ENCODE peak calls at places on chromosomes 4 and X, in seven cellular contexts. A is foreskin fibroblast, F is mesenchymal stem cell, T is stomach, J is AG10803, I is fibroblast of pulmonary artery, P is MG63. W is an unnamed sample.

GRCh38 chr4:78669453-78669852 is 106.7 kb upstream of the BMP2K start:
- DNase-seq in A (no peak), F (no peak), T (no peak), J (no peak), I (no peak), P (no peak), W (no peak)

GRCh38 chr4:16194199-16194598 is 32.1 kb downstream of the TAPT1 start:
- DNase-seq in A (no peak), F (peak; percentile 14), T (no peak), J (peak; percentile 78), I (peak; percentile 36), P (no peak), W (no peak)

GRCh38 chrX:45623266-45623665 is 422.6 kb upstream of the DIPK2B start:
- DNase-seq in A (peak; percentile 90), F (peak; percentile 81), T (no peak), J (peak; percentile 95), I (peak; percentile 75), P (peak; percentile 33), W (no peak)

GRCh38 chr4:79290376-79290775 is 35.5 kb downstream of the NAA11 start:
- DNase-seq in A (no peak), F (no peak), T (no peak), J (no peak), I (no peak), P (no peak), W (no peak)

GRCh38 chr4:141447761-141448160 is 188.6 kb upstream of the IL15 start:
- DNase-seq in A (no peak), F (no peak), T (no peak), J (no peak), I (no peak), P (no peak), W (no peak)

GRCh38 chr4:122170775-122171174 is 18.6 kb downstream of the BLTP1 start:
- DNase-seq in A (no peak), F (no peak), T (no peak), J (no peak), I (no peak), P (no peak), W (no peak)

GRCh38 chr4:80075995-80076394 is 3.0 kb upstream of the ANTXR2 start:
- DNase-seq in A (no peak), F (no peak), T (no peak), J (no peak), I (no peak), P (no peak), W (no peak)

GRCh38 chr4:158895797-158896442 is 127.1 kb downstream of the FNIP2 start:
- DNase-seq in A (peak; percentile 9), F (peak; percentile 58), T (peak; percentile 31), J (no peak), I (peak; percentile 53), P (no peak), W (peak; percentile 28)

GRCh38 chr4:56463711-56464110 is 3.7 kb upstream of the SRP72 start:
- DNase-seq in A (no peak), F (no peak), T (no peak), J (no peak), I (no peak), P (no peak), W (no peak)

GRCh38 chrX:85499400-85499799 is 119.9 kb upstream of the POF1B start:
- DNase-seq in A (no peak), F (no peak), T (no peak), J (no peak), I (no peak), P (no peak), W (no peak)

GRCh38 chr4:70158576-70158975 is 4.5 kb downstream of the PRR27 start:
- DNase-seq in A (no peak), F (no peak), T (peak; percentile 66), J (no peak), I (no peak), P (no peak), W (no peak)

GRCh38 chr4:15314974-15315373 is 112.9 kb upstream of the C1QTNF7 start:
- DNase-seq in A (peak; percentile 57), F (peak; percentile 62), T (no peak), J (no peak), I (no peak), P (no peak), W (no peak)

GRCh38 chr4:81639248-81639647 is 167.5 kb upstream of the RASGEF1B start:
- DNase-seq in A (no peak), F (no peak), T (no peak), J (no peak), I (no peak), P (no peak), W (no peak)

GRCh38 chrX:93673056-93673868 is at the start of gene NAP1L3:
- DNase-seq in A (peak; percentile 3), F (peak; percentile 75), T (peak; percentile 44), J (peak; percentile 72), I (peak; percentile 71), P (peak; percentile 30), W (peak; percentile 76)
- H3K4me3 ChIP-seq in A (peak within 1 kb of the TSS; percentile 55), F (peak within 1 kb of the TSS; percentile 89), T (peak within 1 kb of the TSS; percentile 54), J (peak within 1 kb of the TSS; percentile 71), I (peak within 1 kb of the TSS; percentile 53), P (peak within 1 kb of the TSS; percentile 38), W (peak within 1 kb of the TSS; percentile 61)

GRCh38 chrX:105706041-105706440 is 116.3 kb upstream of the NRK start:
- DNase-seq in A (peak; percentile 39), F (peak; percentile 52), T (no peak), J (peak; percentile 0), I (peak; percentile 56), P (no peak), W (no peak)
- H3K4me3 ChIP-seq in A (no peak overlapping the region), F (no peak overlapping the region), T (no peak overlapping the region), J (no peak overlapping the region), I (no peak overlapping the region), P (no peak overlapping the region), W (no peak overlapping the region)

GRCh38 chr4:77481856-77482255 is 123.8 kb upstream of the CXCL13 start:
- DNase-seq in A (peak; percentile 15), F (no peak), T (no peak), J (peak; percentile 15), I (peak; percentile 4), P (no peak), W (no peak)
- H3K4me3 ChIP-seq in A (no peak overlapping the region), F (no peak overlapping the region), T (no peak overlapping the region), J (no peak overlapping the region), I (no peak overlapping the region), P (no peak overlapping the region), W (no peak overlapping the region)

GRCh38 chrX:1595711-1596060 is 4.3 kb downstream of the AKAP17A start:
- DNase-seq in A (no peak), F (no peak), T (peak; percentile 3), J (no peak), I (no peak), P (no peak), W (no peak)

GRCh38 chrX:1592128-1592862 is 891 bp downstream of the AKAP17A start:
- DNase-seq in A (peak; percentile 57), F (peak; percentile 38), T (peak; percentile 26), J (no peak), I (peak; percentile 39), P (peak; percentile 33), W (no peak)

GRCh38 chrX:1591863-1592127 is 391 bp downstream of the AKAP17A start:
- DNase-seq in A (no peak), F (peak; percentile 23), T (no peak), J (no peak), I (no peak), P (no peak), W (no peak)

GRCh38 chrX:1592863-1593201 is 1.4 kb downstream of the AKAP17A start:
- DNase-seq in A (no peak), F (no peak), T (peak; percentile 26), J (no peak), I (no peak), P (no peak), W (no peak)

GRCh38 chrX:1593286-1594271 is 2.2 kb downstream of the AKAP17A start:
- DNase-seq in A (no peak), F (no peak), T (peak; percentile 24), J (no peak), I (no peak), P (no peak), W (no peak)
- H3K4me3 ChIP-seq in A (peak overlapping the region; percentile 89), F (peak overlapping the region; percentile 92), T (peak overlapping the region; percentile 99), J (peak overlapping the region; percentile 88), I (peak overlapping the region; percentile 90), P (peak overlapping the region; percentile 97), W (peak overlapping the region; percentile 90)

DNA sequence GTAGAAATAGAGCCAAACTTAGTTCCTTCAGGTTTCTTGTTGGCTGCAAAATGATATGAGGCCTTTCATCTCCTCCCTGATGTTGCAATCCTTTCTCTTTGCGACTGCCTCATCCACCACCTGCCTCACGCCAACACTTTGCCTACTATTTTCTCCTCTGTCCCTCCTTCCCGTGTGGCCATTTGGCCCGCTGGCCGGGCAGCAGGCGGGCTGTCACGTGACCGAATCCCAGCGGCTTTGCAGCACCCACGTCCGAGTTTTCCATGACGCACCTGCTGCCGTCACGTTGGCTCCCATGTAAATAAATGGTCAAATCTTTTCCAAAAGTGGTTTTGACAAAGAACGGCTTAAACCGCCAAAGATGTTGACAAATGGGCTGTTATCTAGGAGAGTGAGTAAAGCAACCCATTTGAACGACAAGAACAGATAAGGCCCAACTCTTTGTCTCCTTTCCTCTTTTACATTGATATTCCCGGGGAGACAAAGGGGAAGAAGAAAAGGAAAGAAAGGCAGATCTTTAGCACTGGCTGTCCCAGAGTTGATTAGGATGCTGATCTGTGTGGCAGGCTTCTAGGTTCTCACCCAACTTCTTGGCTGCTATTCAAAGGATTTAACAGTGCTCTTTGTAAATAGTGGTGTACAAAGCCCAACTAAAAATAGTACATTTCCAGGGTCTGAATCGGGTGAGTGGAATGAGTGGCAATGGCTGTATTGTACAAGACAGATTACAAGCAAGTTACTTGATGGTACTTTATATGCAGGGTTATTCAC is 174.2 kb upstream of the JADE1 start:
- DNase-seq in A (peak; percentile 20), F (peak; percentile 48), T (peak; percentile 97), J (peak; percentile 16), I (peak; percentile 97), P (no peak), W (no peak)
- H3K4me3 ChIP-seq in A (no peak overlapping the region), F (no peak overlapping the region), T (no peak overlapping the region), J (no peak overlapping the region), I (peak overlapping the region; percentile 25), P (no peak overlapping the region), W (no peak overlapping the region)